ENCODE peak calls at places on chromosomes 4 and X, in five cellular contexts. A is CD4-positive, alpha-beta memory T cell; F is astrocyte; N is sigmoid colon; D is fibroblast of the aortic adventitia. S is an unnamed sample.

GRCh38 chr4:182416101-182416500 is 172.9 kb downstream of the TENM3 start:
- DNase-seq in D (no peak), A (no peak), F (no peak), N (no peak), S (no peak)

GRCh38 chrX:31266172-31267076 is 194.6 kb upstream of the FTHL17 start:
- DNase-seq in N (peak), A (no peak), D (no peak), F (no peak), S (peak)

GRCh38 chr4:159447296-159447695 is 344.4 kb downstream of the RAPGEF2 start:
- DNase-seq in D (peak), N (no peak), F (peak), A (no peak), S (no peak)

GRCh38 chr4:7805533-7806079 is 134.1 kb downstream of the AFAP1 start:
- DNase-seq in A (no peak), F (peak), D (peak), N (no peak), S (no peak)

GRCh38 chrX:108001218-108001814 is 19.1 kb upstream of the TEX13B start:
- DNase-seq in A (peak), F (peak), D (peak), N (no peak), S (peak)

GRCh38 chrX:55056820-55057690 is 17.8 kb upstream of the PAGE2B start:
- DNase-seq in A (peak), D (peak), F (peak), N (no peak), S (no peak)

GRCh38 chr4:110099638-110100037 is 98.8 kb downstream of the ELOVL6 start:
- DNase-seq in D (no peak), F (no peak), N (no peak), A (no peak), S (no peak)

GRCh38 chr4:88158360-88159136 is at the start of gene ABCG2:
- DNase-seq in D (peak), N (no peak), A (peak), F (peak), S (no peak)

GRCh38 chr4:8304827-8305695 is 35.5 kb downstream of the HTRA3 start:
- DNase-seq in A (no peak), D (no peak), F (no peak), N (peak), S (no peak)

GRCh38 chr4:163404080-163404479 is 60.4 kb downstream of the NPY5R start:
- DNase-seq in D (no peak), F (no peak), N (no peak), A (no peak), S (no peak)

GRCh38 chr4:110224812-110225211 is 26.4 kb upstream of the ELOVL6 start:
- DNase-seq in A (no peak), F (peak), D (no peak), N (no peak), S (no peak)

GRCh38 chr4:108953941-108954340 is 191.1 kb upstream of the ETNPPL start:
- DNase-seq in N (no peak), D (no peak), F (no peak), A (no peak), S (no peak)

GRCh38 chrX:103918050-103918449 is 44.4 kb upstream of the TMSB15B start:
- DNase-seq in F (peak), N (peak), D (peak), A (peak), S (peak)

GRCh38 chr4:184782731-184783472 is 42.9 kb downstream of the ACSL1 start:
- DNase-seq in N (no peak), F (no peak), D (no peak), A (no peak), S (no peak)

GRCh38 chr4:26609398-26609797 is 25.5 kb downstream of the TBC1D19 start:
- DNase-seq in N (no peak), D (no peak), A (no peak), F (no peak), S (no peak)

GRCh38 chr4:53196872-53197759 is 168.7 kb downstream of the SCFD2 start:
- DNase-seq in D (peak), N (no peak), F (peak), A (no peak), S (peak)

GRCh38 chrX:1150569-1151347 is 61.7 kb downstream of the CRLF2 start:
- DNase-seq in N (no peak), D (no peak), A (no peak), F (no peak), S (no peak)

GRCh38 chr4:24734511-24734910 is 60.9 kb upstream of the SOD3 start:
- DNase-seq in D (peak), A (no peak), F (peak), N (no peak), S (no peak)

GRCh38 chr4:48997962-48998361 is 11.9 kb downstream of the CWH43 start:
- DNase-seq in N (no peak), D (no peak), A (no peak), F (no peak), S (no peak)

GRCh38 chrX:123871309-123871708 is 11.5 kb downstream of the XIAP start:
- DNase-seq in A (no peak), D (no peak), F (no peak), N (no peak), S (no peak)

GRCh38 chr4:165813606-165814005 is 59.4 kb upstream of the TLL1 start:
- DNase-seq in F (peak), D (peak), N (no peak), A (no peak), S (no peak)

GRCh38 chr4:141016117-141016798 is 117.0 kb downstream of the RNF150 start:
- DNase-seq in D (no peak), A (no peak), N (no peak), F (no peak), S (no peak)

DNA sequence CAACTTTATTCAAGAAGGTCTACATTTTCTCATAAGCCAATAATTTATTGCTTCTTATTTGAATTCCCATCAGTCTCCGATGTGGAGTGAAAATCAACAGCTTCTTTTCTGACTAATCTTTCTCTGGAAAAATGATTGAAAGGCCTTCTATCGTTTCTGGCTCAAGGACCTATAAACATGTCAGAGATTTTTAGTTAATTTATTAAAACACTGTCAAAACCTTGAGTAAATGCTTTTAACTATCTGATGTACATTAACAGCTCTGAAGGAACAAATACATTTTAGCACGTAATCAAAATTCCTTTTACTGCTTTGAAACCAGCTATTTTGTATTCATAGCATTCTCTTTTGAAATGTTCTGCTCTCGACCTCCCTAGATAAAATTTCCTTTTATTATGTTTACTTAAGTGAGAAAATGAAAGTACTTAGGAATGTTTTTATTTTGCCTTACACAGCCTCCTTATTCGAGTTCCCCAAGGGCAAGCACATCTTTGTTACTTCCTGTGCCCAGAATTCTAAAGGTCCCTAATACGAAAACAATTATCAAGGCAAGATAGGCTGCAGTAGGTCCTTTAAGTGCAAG is 3.2 kb upstream of the ZFX start:
- DNase-seq in N (no peak), A (no peak), D (no peak), F (no peak), S (no peak)
- H3K4me3 ChIP-seq in N (no peak), A (no peak), D (no peak), F (peak), S (no peak)

DNA sequence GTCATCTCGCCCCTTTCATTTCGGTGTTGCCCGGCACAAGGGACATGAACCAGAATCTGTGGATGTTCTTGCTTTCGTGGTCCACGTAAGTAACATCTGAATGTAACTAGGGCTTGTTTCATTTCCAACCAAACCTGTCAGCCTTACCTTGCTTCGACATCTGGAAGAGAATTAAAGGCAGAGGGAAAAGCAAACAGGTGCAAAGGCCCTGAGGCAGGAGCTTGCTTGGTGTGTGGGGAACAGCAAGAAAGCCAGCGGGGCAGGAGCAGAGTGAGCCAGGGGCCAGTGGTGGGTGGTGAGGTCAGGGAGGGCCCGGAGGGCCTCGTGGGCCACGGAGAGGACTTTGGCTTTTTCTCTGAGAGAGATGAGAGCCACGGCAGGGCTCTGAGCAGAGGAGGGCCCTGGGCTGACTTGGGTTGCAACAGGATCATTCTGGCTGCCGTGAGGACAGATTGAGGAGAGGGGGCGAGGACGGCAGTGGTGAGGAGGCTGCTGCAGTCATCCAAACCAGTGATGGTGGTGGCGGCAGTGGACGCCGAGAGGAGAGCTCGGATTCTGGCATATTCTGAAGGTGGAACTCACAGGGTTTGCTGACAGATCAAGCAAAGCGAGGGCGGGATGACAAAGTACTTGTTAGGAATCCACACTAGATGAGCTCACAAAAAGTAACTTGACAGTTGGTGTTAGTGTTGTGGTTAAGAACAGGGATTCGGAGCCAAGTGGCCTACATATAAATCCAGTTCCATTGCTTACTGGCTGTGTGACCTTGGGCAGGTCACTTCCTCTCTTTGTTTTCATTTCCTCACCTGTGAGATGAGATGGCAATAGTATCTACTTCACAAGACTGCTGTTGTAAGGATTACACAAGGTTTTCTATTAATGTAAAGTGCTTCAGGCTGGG is 6.8 kb upstream of the WDR13 start:
- DNase-seq in F (peak), A (no peak), N (no peak), D (no peak), S (no peak)
- H3K4me3 ChIP-seq in F (no peak), A (no peak), N (no peak), D (no peak), S (no peak)

GRCh38 chr4:173526724-173527102 is 3.3 kb downstream of the HAND2 start:
- DNase-seq in N (peak), A (no peak), D (no peak), F (no peak), S (no peak)

GRCh38 chr4:173529505-173530325 is at the start of gene HAND2:
- DNase-seq in N (peak), A (no peak), D (peak), F (no peak), S (no peak)

GRCh38 chr4:173527103-173527876 is 2.7 kb downstream of the HAND2 start:
- DNase-seq in N (peak), D (peak), A (no peak), F (no peak), S (no peak)

GRCh38 chr4:173530326-173531062 is 465 bp upstream of the HAND2 start:
- DNase-seq in N (peak), F (no peak), A (no peak), D (peak), S (no peak)

GRCh38 chr4:173528378-173529321 is 1.4 kb downstream of the HAND2 start:
- DNase-seq in A (no peak), D (peak), F (no peak), N (peak), S (no peak)
- H3K4me3 ChIP-seq in A (no peak), D (peak), F (no peak), N (peak), S (no peak)

DNA sequence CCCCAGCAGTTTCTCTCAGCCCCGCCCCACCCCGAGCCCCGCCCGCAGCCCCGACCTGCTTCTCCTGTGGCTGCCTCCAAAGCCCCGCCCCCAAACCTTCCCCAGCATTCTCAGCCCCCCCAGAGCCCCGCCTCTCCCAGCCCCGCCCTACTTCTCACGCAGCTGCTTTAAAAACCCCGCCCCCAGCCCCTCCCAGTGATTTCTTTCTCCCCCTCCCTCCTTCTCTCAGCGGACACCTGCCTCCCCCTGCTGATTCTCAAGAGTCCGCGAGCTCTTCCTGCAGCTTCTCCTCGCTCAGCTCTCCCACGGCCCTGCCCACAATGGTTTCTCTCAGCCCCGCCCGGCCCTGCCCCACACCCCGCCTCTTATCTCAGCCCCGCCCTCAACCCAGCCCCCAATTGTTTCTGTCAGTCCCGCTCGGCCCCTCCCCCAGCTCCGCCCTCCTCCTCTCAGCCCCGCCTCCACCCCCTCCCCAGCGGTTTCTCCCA is 635 bp upstream of the EOLA1 start:
- DNase-seq in D (peak), F (no peak), A (peak), N (peak), S (peak)
- H3K4me3 ChIP-seq in D (peak), F (peak), A (peak), N (peak), S (peak)

GRCh38 chrX:79365591-79365990 is 1.5 kb downstream of the ITM2A start:
- DNase-seq in D (no peak), A (no peak), N (no peak), F (no peak), S (no peak)
- H3K4me3 ChIP-seq in D (no peak), A (peak), N (no peak), F (no peak), S (no peak)

S was measured in OCI-LY7.